ENCODE peak calls at places on chromosomes 2 and 18, in nine cellular contexts. D is endodermal cell, C is hepatocyte, F is fibroblast of lung, I is prostate gland, Q is body of pancreas, E is right atrium auricular region, K is lower lobe of right lung, H is adrenal gland. Z is an unnamed sample.

GRCh38 chr2:43846140-43846793 is 7.5 kb downstream of the ABCG8 start:
- DNase-seq in Q (no peak), H (no peak), E (peak; percentile 32), D (peak; percentile 26), I (no peak), K (no peak), C (no peak), F (no peak), Z (no peak)

GRCh38 chr2:43689999-43690398 is 13.8 kb upstream of the C1GALT1C1L start:
- DNase-seq in Q (no peak), H (no peak), C (no peak), K (no peak), E (no peak), I (no peak), F (no peak), D (no peak), Z (no peak)

GRCh38 chr18:13511961-13512572 is 214.3 kb downstream of the FAM210A start:
- DNase-seq in Q (no peak), D (no peak), E (no peak), K (no peak), I (no peak), H (no peak), C (no peak), F (no peak), Z (no peak)

GRCh38 chr2:219565130-219566080 is 5.9 kb downstream of the OBSL1 start:
- DNase-seq in K (no peak), E (no peak), I (no peak), F (no peak), H (no peak), D (peak; percentile 87), C (no peak), Q (no peak), Z (no peak)

GRCh38 chr2:202221873-202222272 is 16.5 kb downstream of the SUMO1 start:
- DNase-seq in F (peak; percentile 67), H (no peak), C (no peak), I (no peak), E (no peak), D (no peak), K (no peak), Q (no peak), Z (no peak)

GRCh38 chr2:40658917-40659316 is 207.0 kb upstream of the SLC8A1 start:
- DNase-seq in H (no peak), E (no peak), F (peak; percentile 37), C (peak; percentile 48), K (no peak), Q (no peak), I (no peak), D (peak; percentile 77), Z (no peak)

GRCh38 chr2:65142515-65142914 is 12.6 kb upstream of the RAB1A start:
- DNase-seq in I (no peak), Q (no peak), E (no peak), D (no peak), F (no peak), K (no peak), H (peak; percentile 26), C (no peak), Z (no peak)

GRCh38 chr18:28736951-28737350 is 560.0 kb upstream of the CDH2 start:
- DNase-seq in I (no peak), F (peak; percentile 28), E (no peak), C (no peak), K (no peak), D (no peak), Q (no peak), H (no peak), Z (no peak)

GRCh38 chr2:119433636-119434327 is 2.1 kb downstream of the TMEM37 start:
- DNase-seq in E (no peak), Q (no peak), K (no peak), F (no peak), D (no peak), C (peak; percentile 66), H (no peak), I (no peak), Z (peak; percentile 72)

GRCh38 chr18:37400832-37401231 is 164.8 kb downstream of the CELF4 start:
- DNase-seq in D (no peak), H (no peak), Q (no peak), I (no peak), C (no peak), E (no peak), F (no peak), K (no peak), Z (no peak)

GRCh38 chr2:173860082-173860481 is 105.1 kb downstream of the SP3 start:
- DNase-seq in K (no peak), C (no peak), F (no peak), I (no peak), D (no peak), E (no peak), H (peak; percentile 10), Q (no peak), Z (no peak)

GRCh38 chr2:58054264-58054663 is 7.7 kb downstream of the VRK2 start:
- DNase-seq in K (no peak), F (peak; percentile 13), D (no peak), H (no peak), C (no peak), I (no peak), Q (no peak), E (no peak), Z (no peak)

GRCh38 chr2:238640486-238640885 is 207.4 kb upstream of the TWIST2 start:
- DNase-seq in Q (no peak), C (no peak), I (no peak), H (no peak), E (peak; percentile 38), D (no peak), K (no peak), F (no peak), Z (no peak)

DNA sequence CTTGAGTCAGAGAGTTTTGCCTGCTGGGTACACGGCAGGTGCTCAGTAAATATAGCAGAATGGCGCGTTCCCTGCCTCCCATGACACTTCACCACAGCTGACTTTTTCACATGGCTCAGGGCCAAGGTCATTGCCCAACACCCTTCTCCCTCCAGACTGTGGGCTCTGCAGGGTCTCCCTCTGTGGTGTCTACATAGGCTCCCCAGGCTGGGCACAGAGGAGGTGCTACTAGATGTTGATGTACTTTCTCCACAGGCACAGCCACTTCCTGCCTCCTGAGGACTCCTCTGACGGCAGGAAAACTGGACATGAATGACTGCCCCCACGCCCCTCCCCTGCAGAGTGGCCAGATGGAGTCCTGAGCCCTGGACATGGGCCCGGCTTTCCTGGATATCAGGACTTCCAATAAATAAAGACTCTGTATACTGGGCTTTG is 4.2 kb downstream of the CHCHD5 start:
- DNase-seq in D (no peak), I (no peak), E (no peak), F (no peak), C (no peak), K (no peak), H (peak; percentile 44), Q (peak; percentile 93), Z (no peak)
- H3K4me1 ChIP-seq in D (no peaks in the 10 kb centered on the region), I (peaks cover 5% of the 10 kb centered on the region), E (no peaks in the 10 kb centered on the region), F (peaks cover 7% of the 10 kb centered on the region), C (peaks cover 13% of the 10 kb centered on the region), K (peaks cover 23% of the 10 kb centered on the region), H (peaks cover 9% of the 10 kb centered on the region), Q (peaks cover 52% of the 10 kb centered on the region), Z (peaks cover 35% of the 10 kb centered on the region)

GRCh38 chr2:28658369-28658768 is 93.3 kb upstream of the PPP1CB start:
- DNase-seq in F (peak; percentile 82), Q (no peak), E (no peak), I (no peak), D (no peak), K (no peak), C (peak; percentile 40), H (no peak), Z (no peak)
- H3K4me1 ChIP-seq in F (peaks cover 22% of the 10 kb centered on the region), Q (peaks cover 40% of the 10 kb centered on the region), E (no peaks in the 10 kb centered on the region), I (peaks cover 2% of the 10 kb centered on the region), D (no peaks in the 10 kb centered on the region), K (peaks cover 41% of the 10 kb centered on the region), C (peaks cover 40% of the 10 kb centered on the region), H (peaks cover 10% of the 10 kb centered on the region), Z (peaks cover 58% of the 10 kb centered on the region)

GRCh38 chr2:134249755-134250154 is 4.1 kb upstream of the MGAT5 start:
- DNase-seq in F (no peak), C (no peak), H (no peak), I (no peak), K (no peak), Q (no peak), E (no peak), D (no peak), Z (no peak)
- H3K4me1 ChIP-seq in F (peaks cover 5% of the 10 kb centered on the region), C (peaks cover 6% of the 10 kb centered on the region), H (peaks cover 7% of the 10 kb centered on the region), I (peaks cover 4% of the 10 kb centered on the region), K (peaks cover 53% of the 10 kb centered on the region), Q (peaks cover 24% of the 10 kb centered on the region), E (no peaks in the 10 kb centered on the region), D (no peaks in the 10 kb centered on the region), Z (no peaks in the 10 kb centered on the region)

DNA sequence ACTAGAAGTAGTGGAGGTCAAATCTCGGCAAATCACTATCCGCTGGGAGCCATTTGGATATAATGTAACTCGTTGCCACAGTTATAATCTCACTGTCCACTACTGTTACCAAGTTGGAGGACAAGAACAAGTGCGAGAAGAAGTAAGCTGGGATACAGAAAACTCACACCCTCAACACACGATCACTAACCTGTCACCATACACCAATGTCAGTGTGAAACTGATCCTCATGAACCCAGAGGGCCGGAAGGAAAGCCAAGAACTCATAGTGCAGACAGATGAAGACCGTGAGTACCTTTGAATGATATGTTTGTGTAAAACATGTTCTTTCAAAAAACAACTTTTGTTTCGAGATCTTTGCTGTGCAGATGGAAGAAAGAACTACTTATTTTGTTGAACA is 502.6 kb downstream of the PTPRM start:
- DNase-seq in I (no peak), K (no peak), Q (no peak), D (no peak), E (no peak), C (no peak), H (no peak), F (no peak), Z (no peak)
- H3K4me1 ChIP-seq in I (no peaks in the 10 kb centered on the region), K (no peaks in the 10 kb centered on the region), Q (no peaks in the 10 kb centered on the region), D (no peaks in the 10 kb centered on the region), E (no peaks in the 10 kb centered on the region), C (no peaks in the 10 kb centered on the region), H (no peaks in the 10 kb centered on the region), F (no peaks in the 10 kb centered on the region), Z (no peaks in the 10 kb centered on the region)

DNA sequence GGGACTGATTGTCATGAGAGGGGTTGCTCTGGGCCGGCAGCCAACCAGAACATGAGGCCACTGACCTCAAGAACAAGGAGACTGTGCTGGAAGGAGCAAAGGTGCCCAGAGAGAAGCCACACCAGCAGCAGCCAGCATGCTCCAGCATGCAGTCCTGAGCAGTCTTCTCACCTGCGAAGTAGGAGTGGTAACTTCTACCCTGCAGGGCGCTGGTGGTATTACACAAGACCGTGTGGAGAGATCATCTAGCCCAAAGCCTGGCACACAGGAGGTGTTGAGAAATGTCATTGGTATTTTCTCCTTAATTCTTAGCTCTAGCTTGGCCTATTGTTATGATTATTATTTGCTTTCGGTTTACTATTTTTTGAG is 132.7 kb downstream of the TSN start:
- DNase-seq in K (no peak), Q (no peak), C (no peak), D (peak; percentile 90), H (no peak), E (no peak), I (no peak), F (no peak), Z (peak; percentile 55)
- H3K4me1 ChIP-seq in K (no peaks in the 10 kb centered on the region), Q (no peaks in the 10 kb centered on the region), C (no peaks in the 10 kb centered on the region), D (no peaks in the 10 kb centered on the region), H (no peaks in the 10 kb centered on the region), E (no peaks in the 10 kb centered on the region), I (no peaks in the 10 kb centered on the region), F (no peaks in the 10 kb centered on the region), Z (no peaks in the 10 kb centered on the region)

GRCh38 chr2:97759727-97760407 is 46.5 kb downstream of the ZAP70 start:
- DNase-seq in Q (no peak), E (no peak), C (no peak), K (no peak), F (no peak), D (peak; percentile 8), I (no peak), H (no peak), Z (no peak)
- H3K4me1 ChIP-seq in Q (no peaks in the 10 kb centered on the region), E (no peaks in the 10 kb centered on the region), C (no peaks in the 10 kb centered on the region), K (no peaks in the 10 kb centered on the region), F (no peaks in the 10 kb centered on the region), D (peaks cover 23% of the 10 kb centered on the region), I (no peaks in the 10 kb centered on the region), H (no peaks in the 10 kb centered on the region), Z (peaks cover 5% of the 10 kb centered on the region)

Z was measured in Caco-2.